ENCODE peak calls at places on chromosome 18, in four cellular contexts. H, Q, I and V are unnamed samples.

GRCh38 chr18:46428368-46428767 is 228.7 kb downstream of the LOXHD1 start:
- DNase-seq in H (no peak), Q (no peak), I (no peak), V (no peak)

GRCh38 chr18:41265047-41265446 is 690.0 kb upstream of the PIK3C3 start:
- DNase-seq in H (peak; percentile 11), I (no peak), Q (peak; percentile 34), V (no peak)

GRCh38 chr18:74292541-74292858 is 737 bp upstream of the CYB5A start:
- DNase-seq in I (no peak), Q (no peak), H (no peak), V (no peak)

GRCh38 chr18:63366270-63366990 is 576 bp downstream of the KDSR start:
- DNase-seq in Q (peak; percentile 62), I (peak; percentile 91), H (peak; percentile 74), V (peak; percentile 92)

GRCh38 chr18:35345460-35345921 is 1.3 kb upstream of the ZNF24 start:
- DNase-seq in H (no peak), I (no peak), Q (peak; percentile 6), V (no peak)

GRCh38 chr18:59929621-59930295 is 30.0 kb downstream of the PMAIP1 start:
- DNase-seq in H (no peak), I (no peak), Q (no peak), V (peak; percentile 58)

GRCh38 chr18:59123588-59124369 is 15.9 kb upstream of the SEC11C start:
- DNase-seq in Q (no peak), H (peak; percentile 74), I (no peak), V (peak; percentile 94)

GRCh38 chr18:54608008-54608642 is 17.1 kb downstream of the DYNAP start:
- DNase-seq in H (peak; percentile 22), Q (peak; percentile 3), I (no peak), V (peak; percentile 19)

GRCh38 chr18:13376841-13377351 is 158.3 kb downstream of the LDLRAD4 start:
- DNase-seq in Q (no peak), I (peak; percentile 41), H (no peak), V (no peak)

GRCh38 chr18:75211002-75211621 is 515 bp downstream of the TSHZ1 start:
- DNase-seq in H (peak; percentile 69), Q (peak; percentile 43), I (peak; percentile 62), V (peak; percentile 64)

GRCh38 chr18:10274327-10274726 is 180.1 kb upstream of the APCDD1 start:
- DNase-seq in H (peak; percentile 78), Q (no peak), I (no peak), V (peak; percentile 87)

GRCh38 chr18:45046226-45046625 is 365.5 kb downstream of the SETBP1 start:
- DNase-seq in Q (no peak), H (no peak), I (no peak), V (no peak)

GRCh38 chr18:50813353-50813752 is 6.5 kb downstream of the MRO start:
- DNase-seq in H (no peak), Q (no peak), I (no peak), V (no peak)

GRCh38 chr18:50744253-50744652 is 75.6 kb downstream of the MRO start:
- DNase-seq in I (no peak), Q (no peak), H (no peak), V (no peak)

GRCh38 chr18:11005528-11005927 is 143.8 kb downstream of the PIEZO2 start:
- DNase-seq in H (no peak), Q (peak; percentile 95), I (peak; percentile 78), V (peak; percentile 29)

GRCh38 chr18:22470511-22471181 is 52.9 kb upstream of the CTAGE1 start:
- DNase-seq in H (peak; percentile 64), Q (peak; percentile 94), I (no peak), V (peak; percentile 23)

GRCh38 chr18:21489119-21489750 is 111.3 kb downstream of the ESCO1 start:
- DNase-seq in Q (peak; percentile 58), I (peak; percentile 84), H (peak; percentile 63), V (peak; percentile 67)

GRCh38 chr18:2425426-2426317 is 145.6 kb downstream of the METTL4 start:
- DNase-seq in I (no peak), Q (no peak), H (peak; percentile 24), V (peak; percentile 55)

GRCh38 chr18:74376523-74376922 is 60.9 kb downstream of the C18orf63 start:
- DNase-seq in Q (no peak), I (peak; percentile 14), H (no peak), V (no peak)

GRCh38 chr18:55268629-55269275 is 309.5 kb upstream of the CCDC68 start:
- DNase-seq in I (no peak), Q (no peak), H (no peak), V (no peak)

DNA sequence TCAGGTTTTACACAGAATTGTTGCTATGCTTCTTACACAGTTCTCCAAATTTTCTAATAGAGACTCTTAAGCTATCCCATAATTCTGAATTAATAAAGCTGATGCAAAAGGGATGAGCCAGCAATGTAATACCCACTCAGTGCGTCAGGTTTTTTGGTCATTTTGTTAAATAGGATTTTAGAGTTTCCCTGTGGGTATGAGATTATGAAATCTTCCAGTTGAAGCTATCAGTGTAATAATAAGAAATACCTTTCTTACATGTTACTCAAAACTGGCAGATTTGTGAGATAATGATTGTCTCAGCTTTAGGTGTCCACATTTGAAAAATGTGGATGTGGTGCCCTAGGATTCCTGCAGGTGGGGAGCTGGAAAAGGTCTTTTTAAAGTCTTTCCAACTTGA is 44.5 kb downstream of the SOCS6 start:
- DNase-seq in Q (no peak), H (no peak), I (no peak), V (peak; percentile 48)
- H3K9ac ChIP-seq in Q (no peak overlapping the region), H (peak overlapping the region; percentile 33), I (no peak overlapping the region), V (peak overlapping the region; percentile 72)

GRCh38 chr18:77131100-77131651 is 1.4 kb downstream of the MBP start:
- DNase-seq in Q (no peak), H (no peak), I (no peak), V (no peak)

GRCh38 chr18:77130229-77131099 is 2.1 kb downstream of the MBP start:
- DNase-seq in I (no peak), Q (no peak), H (no peak), V (no peak)

GRCh38 chr18:77131652-77132368 is 773 bp downstream of the MBP start:
- DNase-seq in Q (no peak), H (peak; percentile 34), I (peak; percentile 84), V (peak; percentile 37)

GRCh38 chr18:77127769-77128671 is 4.6 kb downstream of the MBP start:
- DNase-seq in I (no peak), H (peak; percentile 81), Q (no peak), V (peak; percentile 94)

GRCh38 chr18:77129150-77129551 is 3.4 kb downstream of the MBP start:
- DNase-seq in Q (no peak), H (peak; percentile 25), I (no peak), V (peak; percentile 92)
- H3K9ac ChIP-seq in Q (no peak overlapping the region), H (peak overlapping the region; percentile 46), I (no peak overlapping the region), V (peak overlapping the region; percentile 52)

GRCh38 chr18:79471048-79471447 is 75.3 kb downstream of the NFATC1 start:
- DNase-seq in I (no peak), Q (no peak), H (no peak), V (no peak)
- H3K9ac ChIP-seq in I (no peak overlapping the region), Q (no peak overlapping the region), H (no peak overlapping the region), V (no peak overlapping the region)

GRCh38 chr18:9108911-9109310 is 6.4 kb downstream of the NDUFV2 start:
- DNase-seq in H (no peak), I (no peak), Q (no peak), V (no peak)
- H3K9ac ChIP-seq in H (peak overlapping the region; percentile 58), I (no peak overlapping the region), Q (no peak overlapping the region), V (peak overlapping the region; percentile 74)

GRCh38 chr18:48833701-48834394 is 116.9 kb downstream of the SMAD7 start:
- DNase-seq in Q (no peak), I (peak; percentile 38), H (peak; percentile 16), V (no peak)
- H3K9ac ChIP-seq in Q (no peak overlapping the region), I (no peak overlapping the region), H (peak overlapping the region; percentile 8), V (peak overlapping the region; percentile 57)

DNA sequence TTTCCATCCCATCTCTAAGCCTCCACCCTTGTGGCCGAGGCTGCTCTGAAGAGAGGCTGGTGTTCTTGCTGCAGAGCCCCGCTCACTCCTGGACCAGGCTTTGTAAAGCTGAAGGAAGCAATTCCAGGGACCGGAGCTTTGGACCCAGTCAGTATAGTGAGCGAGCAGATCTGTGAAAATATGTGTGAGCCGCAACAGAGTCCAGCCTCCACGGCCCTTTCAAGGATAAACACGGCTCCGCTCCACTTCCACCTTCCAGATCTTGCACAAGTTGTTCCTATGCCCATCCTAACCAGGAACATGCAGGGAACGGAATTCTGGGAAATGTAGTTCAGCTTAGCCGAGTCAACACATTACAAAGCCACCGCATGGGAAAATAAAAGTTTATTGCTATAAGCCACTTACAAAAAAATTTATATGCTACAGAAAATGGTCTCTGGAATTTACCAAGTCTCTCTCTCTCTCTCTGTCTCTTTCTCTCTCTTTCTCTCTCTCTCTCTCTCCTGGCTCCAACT is 151.7 kb upstream of the ZNF521 start:
- DNase-seq in Q (peak; percentile 85), H (peak; percentile 71), I (peak; percentile 73), V (peak; percentile 77)
- H3K9ac ChIP-seq in Q (peak overlapping the region; percentile 28), H (peak overlapping the region; percentile 65), I (no peak overlapping the region), V (peak overlapping the region; percentile 32)